ENCODE peak calls at places on chromosome 12, in five cellular contexts. H is cardiac fibroblast, X is midbrain, Q is osteocyte, O is NCI-H1417 treated with DMSO at 0.1 percent for 48 hours. U is an unnamed sample.

GRCh38 chr12:50635857-50636256 is 128.0 kb upstream of the ATF1 start:
- DNase-seq in X (no peak), O (no peak), Q (no peak), H (no peak), U (no peak)

GRCh38 chr12:68844318-68844745 is 36.4 kb downstream of the MDM2 start:
- DNase-seq in Q (no peak), O (no peak), H (no peak), X (no peak), U (no peak)

GRCh38 chr12:53195516-53196420 is 11.3 kb downstream of the ITGB7 start:
- DNase-seq in O (no peak), H (no peak), Q (no peak), X (no peak), U (no peak)

GRCh38 chr12:111033281-111034147 is 113.1 kb upstream of the MYL2 start:
- DNase-seq in Q (no peak), H (no peak), O (no peak), X (no peak), U (no peak)

GRCh38 chr12:12507121-12507520 is 55.5 kb downstream of the DUSP16 start:
- DNase-seq in O (no peak), X (no peak), H (peak; percentile 6), Q (no peak), U (no peak)

GRCh38 chr12:9928607-9929006 is 3.6 kb downstream of the CLEC2A start:
- DNase-seq in Q (no peak), H (no peak), O (no peak), X (no peak), U (no peak)

GRCh38 chr12:116044181-116044580 is 233.3 kb downstream of the MED13L start:
- DNase-seq in H (peak; percentile 35), Q (no peak), O (no peak), X (no peak), U (no peak)

GRCh38 chr12:103313894-103314293 is 181.9 kb downstream of the C12orf42 start:
- DNase-seq in X (no peak), H (no peak), Q (no peak), O (no peak), U (no peak)

GRCh38 chr12:79250186-79250585 is 385.6 kb downstream of the SYT1 start:
- DNase-seq in O (no peak), H (no peak), X (no peak), Q (no peak), U (no peak)

GRCh38 chr12:119911147-119911546 is 34.0 kb upstream of the CIT start:
- DNase-seq in X (no peak), O (no peak), H (peak; percentile 7), Q (no peak), U (no peak)

GRCh38 chr12:10756194-10756593 is 33.1 kb upstream of the YBX3 start:
- DNase-seq in Q (no peak), O (no peak), X (no peak), H (no peak), U (no peak)

GRCh38 chr12:132281021-132281420 is 48.4 kb downstream of the GALNT9 start:
- DNase-seq in H (no peak), O (no peak), Q (no peak), X (no peak), U (no peak)

GRCh38 chr12:75455839-75456238 is 24.7 kb upstream of the GLIPR1 start:
- DNase-seq in Q (no peak), H (no peak), O (no peak), X (no peak), U (no peak)

GRCh38 chr12:58326534-58326933 is 385.2 kb downstream of the ATP23 start:
- DNase-seq in X (no peak), Q (no peak), H (no peak), O (no peak), U (no peak)

GRCh38 chr12:18632848-18633247 is 105.0 kb downstream of the PLCZ1 start:
- DNase-seq in O (no peak), H (no peak), Q (no peak), X (no peak), U (no peak)

GRCh38 chr12:73352826-73353225 is 1080.7 kb downstream of the TRHDE start:
- DNase-seq in O (no peak), X (no peak), H (no peak), Q (no peak), U (no peak)

GRCh38 chr12:98951401-98951800 is 306.3 kb downstream of the APAF1 start:
- DNase-seq in O (no peak), Q (no peak), X (no peak), H (no peak), U (no peak)

GRCh38 chr12:12951504-12951903 is 466 bp downstream of the GPRC5D start:
- DNase-seq in X (no peak), O (no peak), Q (no peak), H (no peak), U (no peak)

GRCh38 chr12:125065021-125065752 is at the start of gene AACS:
- DNase-seq in O (peak; percentile 17), X (peak; percentile 80), H (peak; percentile 79), Q (peak; percentile 87), U (peak; percentile 70)

GRCh38 chr12:48454675-48455074 is 17.7 kb upstream of the ANP32D start:
- DNase-seq in Q (no peak), O (no peak), H (peak; percentile 65), X (no peak), U (no peak)

GRCh38 chr12:47034661-47035060 is 44.8 kb upstream of the PCED1B start:
- DNase-seq in O (no peak), X (no peak), H (peak; percentile 50), Q (no peak), U (no peak)

GRCh38 chr12:77979597-77980250 is 149.0 kb downstream of the NAV3 start:
- DNase-seq in H (peak; percentile 12), O (no peak), X (no peak), Q (no peak), U (no peak)

GRCh38 chr12:122399592-122400373 is 22.7 kb downstream of the CLIP1 start:
- DNase-seq in O (no peak), Q (no peak), H (peak; percentile 92), X (peak; percentile 48), U (no peak)

GRCh38 chr12:121240484-121241202 is 30.7 kb downstream of the P2RX4 start:
- DNase-seq in Q (no peak), H (peak; percentile 74), X (no peak), O (no peak), U (no peak)

GRCh38 chr12:3905664-3906063 is 32.5 kb upstream of the PARP11 start:
- DNase-seq in Q (no peak), H (no peak), X (no peak), O (no peak), U (no peak)

GRCh38 chr12:126369487-126370463 is 1304.5 kb downstream of the AACS start:
- DNase-seq in Q (no peak), X (no peak), H (peak; percentile 12), O (no peak), U (no peak)

GRCh38 chr12:80813820-80814219 is 97.1 kb downstream of the MYF5 start:
- DNase-seq in Q (no peak), X (no peak), O (no peak), H (no peak), U (no peak)

GRCh38 chr12:10235761-10236631 is 23.3 kb downstream of the GABARAPL1 start:
- DNase-seq in H (peak; percentile 62), O (no peak), X (peak; percentile 38), Q (no peak), U (no peak)

GRCh38 chr12:111434680-111435338 is 29.1 kb downstream of the SH2B3 start:
- DNase-seq in Q (no peak), O (no peak), H (peak; percentile 73), X (no peak), U (no peak)

GRCh38 chr12:49664591-49665146 is 41.3 kb downstream of the PRPF40B start:
- DNase-seq in X (no peak), Q (no peak), O (no peak), H (peak; percentile 28), U (no peak)

GRCh38 chr12:99427104-99427503 is 220.4 kb upstream of the GARIN6 start:
- DNase-seq in X (no peak), Q (no peak), H (no peak), O (no peak), U (no peak)

U was measured in NCI-H1930.